ENCODE peak calls at places on chromosomes 3 and 15, in eight cellular contexts. A is activated B cell treated with CpG ODN at 0.5 μM for 24 hours; X is HTR-8/SVneo; R is transverse colon; U is retina; B is OCI-LY7; E is NCI-H524; G is activated CD4-positive, alpha-beta memory T cell treated with anti-CD3 and anti-CD28 coated beads for 36 hours. O is an unnamed sample.

GRCh38 chr15:42608110-42608531 is 32.7 kb downstream of the STARD9 start:
- DNase-seq in U (no peak), R (peak), G (peak), X (no peak), E (no peak), B (peak), A (no peak), O (no peak)

GRCh38 chr3:135564696-135565095 is 400.8 kb upstream of the PPP2R3A start:
- DNase-seq in A (no peak), G (no peak), X (no peak), U (no peak), B (no peak), E (no peak), R (no peak), O (no peak)

GRCh38 chr15:38072507-38073277 is 138.3 kb downstream of the TMCO5A start:
- DNase-seq in X (peak), A (peak), G (peak), B (peak), U (peak), E (peak), R (peak), O (peak)

GRCh38 chr3:3798641-3799113 is 554 bp upstream of the LRRN1 start:
- DNase-seq in B (no peak), R (peak), G (peak), U (peak), X (no peak), A (peak), E (peak), O (peak)

GRCh38 chr3:192812736-192813383 is 85.5 kb upstream of the FGF12 start:
- DNase-seq in A (no peak), B (peak), R (peak), X (no peak), G (no peak), E (peak), U (peak), O (peak)

GRCh38 chr3:139284221-139284620 is 59.6 kb upstream of the MRPS22 start:
- DNase-seq in B (no peak), U (no peak), R (no peak), X (no peak), E (peak), A (no peak), G (no peak), O (no peak)

GRCh38 chr3:150391200-150391599 is 16.9 kb upstream of the TSC22D2 start:
- DNase-seq in E (no peak), A (no peak), X (no peak), B (no peak), U (no peak), G (no peak), R (no peak), O (no peak)

GRCh38 chr3:151093905-151094304 is 8.4 kb downstream of the MED12L start:
- DNase-seq in U (no peak), X (no peak), G (no peak), E (no peak), B (peak), R (no peak), A (no peak), O (no peak)

GRCh38 chr15:48283361-48284157 is 47.7 kb upstream of the DUT start:
- DNase-seq in E (peak), B (no peak), X (no peak), A (no peak), R (no peak), U (peak), G (no peak), O (no peak)

GRCh38 chr15:42315435-42316020 is 42.3 kb upstream of the TMEM87A start:
- DNase-seq in G (no peak), R (no peak), B (no peak), U (no peak), X (no peak), A (no peak), E (peak), O (no peak)

GRCh38 chr15:57580866-57581265 is 10.8 kb upstream of the MYZAP start:
- DNase-seq in E (no peak), X (no peak), A (no peak), U (no peak), B (no peak), G (no peak), R (peak), O (no peak)

GRCh38 chr3:16205156-16205870 is 30.8 kb downstream of the GALNT15 start:
- DNase-seq in A (no peak), U (no peak), R (no peak), E (no peak), X (no peak), G (peak), B (no peak), O (no peak)

GRCh38 chr3:69058180-69058946 is 6.2 kb upstream of the TMF1 start:
- DNase-seq in G (no peak), E (no peak), B (peak), X (no peak), A (no peak), U (no peak), R (no peak), O (no peak)

GRCh38 chr3:159897331-159898075 is 91.1 kb upstream of the IL12A start:
- DNase-seq in U (no peak), B (no peak), R (no peak), E (no peak), X (no peak), G (no peak), A (no peak), O (no peak)

GRCh38 chr3:47414666-47415587 is 34.1 kb downstream of the PTPN23 start:
- DNase-seq in E (no peak), R (no peak), A (no peak), X (no peak), U (no peak), B (no peak), G (no peak), O (no peak)

GRCh38 chr3:188294823-188295487 is 141.0 kb downstream of the LPP start:
- DNase-seq in G (no peak), X (peak), B (no peak), E (no peak), R (no peak), U (peak), A (no peak), O (no peak)

GRCh38 chr3:186551387-186551786 is 7.2 kb upstream of the CRYGS start:
- DNase-seq in U (no peak), G (no peak), X (no peak), R (no peak), E (peak), B (no peak), A (no peak), O (no peak)

GRCh38 chr3:53845103-53845880 is 927 bp downstream of the CHDH start:
- DNase-seq in E (no peak), X (peak), G (no peak), R (peak), A (no peak), B (peak), U (peak), O (peak)

GRCh38 chr3:100634493-100635272 is 25.3 kb downstream of the ADGRG7 start:
- DNase-seq in U (no peak), E (peak), X (no peak), R (peak), A (no peak), G (peak), B (peak), O (no peak)

GRCh38 chr3:126103121-126104027 is 19.4 kb upstream of the SLC41A3 start:
- DNase-seq in B (peak), E (peak), R (no peak), U (no peak), A (no peak), G (no peak), X (no peak), O (peak)

GRCh38 chr15:60510006-60510405 is 31.1 kb upstream of the ICE2 start:
- DNase-seq in B (no peak), G (no peak), R (no peak), E (no peak), A (no peak), X (no peak), U (no peak), O (no peak)

GRCh38 chr15:83558146-83558545 is 95.8 kb upstream of the ADAMTSL3 start:
- DNase-seq in A (no peak), E (no peak), X (no peak), B (no peak), R (no peak), U (no peak), G (no peak), O (no peak)

GRCh38 chr3:98734737-98735136 is 28.4 kb upstream of the ST3GAL6 start:
- DNase-seq in R (no peak), U (no peak), G (no peak), E (peak), A (no peak), B (no peak), X (no peak), O (no peak)

GRCh38 chr3:64342940-64343691 is 117.8 kb upstream of the PRICKLE2 start:
- DNase-seq in R (no peak), X (peak), A (no peak), B (no peak), U (no peak), G (no peak), E (no peak), O (no peak)